ENCODE peak calls at places on chromosomes 7 and 10, in nine cellular contexts. U is spleen; L is neuronal stem cell; N is transverse colon; J is astrocyte; A is left ventricle myocardium inferior; S is colonic mucosa; R is GM23338; Q is CD8-positive, alpha-beta memory T cell. I is an unnamed sample.

GRCh38 chr7:768881-769504 is 41.9 kb upstream of the PRKAR1B start:
- DNase-seq in U (no peak), L (peak; percentile 18), N (no peak), J (no peak), A (peak; percentile 66), S (no peak), R (peak; percentile 77), Q (no peak), I (no peak)

GRCh38 chr7:106757846-106758245 is 96.9 kb upstream of the CCDC71L start:
- DNase-seq in U (no peak), L (no peak), N (peak; percentile 38), J (peak; percentile 39), A (peak; percentile 27), S (peak; percentile 46), R (no peak), Q (no peak), I (peak; percentile 30)

GRCh38 chr10:119653209-119653608 is 2.0 kb downstream of the BAG3 start:
- DNase-seq in U (no peak), L (no peak), N (no peak), J (no peak), A (no peak), S (no peak), R (no peak), Q (peak; percentile 63), I (no peak)

GRCh38 chr10:44306147-44306710 is 78.7 kb downstream of the CXCL12 start:
- DNase-seq in U (no peak), L (no peak), N (no peak), J (peak; percentile 84), A (no peak), S (no peak), R (no peak), Q (no peak), I (no peak)

GRCh38 chr7:158327571-158328180 is 259.9 kb downstream of the PTPRN2 start:
- DNase-seq in U (peak; percentile 40), L (no peak), N (no peak), J (no peak), A (no peak), S (no peak), R (no peak), Q (no peak), I (no peak)

GRCh38 chr7:123209786-123210185 is 10.0 kb upstream of the SLC13A1 start:
- DNase-seq in U (no peak), L (no peak), N (peak; percentile 21), J (peak; percentile 3), A (no peak), S (peak; percentile 40), R (no peak), Q (no peak), I (no peak)

GRCh38 chr10:88759366-88760101 is at the start of gene LIPN:
- DNase-seq in U (peak; percentile 71), L (no peak), N (no peak), J (no peak), A (no peak), S (no peak), R (no peak), Q (no peak), I (no peak)

GRCh38 chr7:88432321-88432720 is 125.6 kb upstream of the STEAP4 start:
- DNase-seq in U (no peak), L (no peak), N (no peak), J (no peak), A (no peak), S (no peak), R (no peak), Q (no peak), I (no peak)

GRCh38 chr7:148521271-148521670 is 69.3 kb upstream of the C7orf33 start:
- DNase-seq in U (no peak), L (no peak), N (no peak), J (no peak), A (no peak), S (no peak), R (no peak), Q (no peak), I (no peak)

GRCh38 chr7:148523550-148523949 is 67.0 kb upstream of the C7orf33 start:
- DNase-seq in U (no peak), L (no peak), N (no peak), J (no peak), A (no peak), S (no peak), R (no peak), Q (no peak), I (no peak)

GRCh38 chr7:148527717-148528168 is 62.8 kb upstream of the C7orf33 start:
- DNase-seq in U (peak; percentile 87), L (peak; percentile 27), N (peak; percentile 88), J (peak; percentile 59), A (peak; percentile 50), S (peak; percentile 85), R (peak; percentile 99), Q (peak; percentile 68), I (peak; percentile 79)

DNA sequence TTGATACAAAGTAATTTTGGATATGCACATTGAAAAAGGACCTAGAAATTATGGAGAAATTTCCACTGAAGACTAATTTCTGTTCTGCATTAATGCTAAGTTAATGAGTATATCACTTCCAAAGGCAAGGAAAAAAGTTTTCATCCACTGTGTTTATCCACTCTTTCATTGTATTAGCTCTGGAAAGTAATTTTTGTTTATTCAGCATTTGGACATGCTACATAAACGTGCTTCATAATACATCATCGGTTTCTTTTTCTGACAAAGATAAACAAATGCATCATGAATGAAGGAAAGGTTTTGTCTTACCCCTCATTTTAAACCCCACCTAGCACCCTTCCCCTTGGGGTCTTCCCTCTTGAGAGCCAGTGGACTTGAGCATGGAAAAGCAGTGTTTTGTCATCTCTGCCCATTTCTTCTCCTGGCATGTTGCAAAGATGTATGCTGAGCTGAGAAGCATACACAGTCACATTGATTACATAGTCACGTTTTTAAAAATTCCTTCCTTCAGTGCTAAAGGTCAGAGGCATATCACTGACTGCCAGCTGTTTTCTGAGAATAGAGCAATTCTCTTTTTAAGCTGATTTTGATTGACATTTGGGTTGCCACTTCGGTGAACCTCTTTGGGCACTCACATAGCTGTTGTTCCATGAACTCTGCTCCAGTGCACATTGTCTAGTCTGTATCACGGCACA is 65.9 kb upstream of the C7orf33 start:
- DNase-seq in U (no peak), L (no peak), N (no peak), J (no peak), A (no peak), S (no peak), R (no peak), Q (no peak), I (no peak)
- H3K27ac ChIP-seq in U (no peak overlapping the region), L (no peak overlapping the region), N (no peak overlapping the region), J (no peak overlapping the region), A (no peak overlapping the region), S (no peak overlapping the region), R (no peak overlapping the region), Q (no peak overlapping the region), I (no peak overlapping the region)

GRCh38 chr10:86958109-86958830 is at the start of gene SNCG:
- DNase-seq in U (peak; percentile 76), L (no peak), N (no peak), J (no peak), A (no peak), S (peak; percentile 19), R (no peak), Q (no peak), I (peak; percentile 25)
- H3K4me1 ChIP-seq in U (peaks cover 70% of the 10 kb centered on the region), L (peaks cover 46% of the 10 kb centered on the region), N (peaks cover 6% of the 10 kb centered on the region), J (peaks cover 20% of the 10 kb centered on the region), A (peaks cover 78% of the 10 kb centered on the region), S (no peaks in the 10 kb centered on the region), R (peaks cover 61% of the 10 kb centered on the region), Q (no peaks in the 10 kb centered on the region), I (peaks cover 57% of the 10 kb centered on the region)

GRCh38 chr10:43267811-43268210 is 946 bp upstream of the RASGEF1A start:
- DNase-seq in U (no peak), L (no peak), N (no peak), J (no peak), A (no peak), S (peak; percentile 7), R (no peak), Q (no peak), I (no peak)
- H3K27me3 ChIP-seq in U (peaks cover 95% of the 10 kb centered on the region), L (peaks cover 40% of the 10 kb centered on the region), N (peaks cover 96% of the 10 kb centered on the region), J (peaks cover 47% of the 10 kb centered on the region), A (peaks cover 95% of the 10 kb centered on the region), S (peaks cover 37% of the 10 kb centered on the region), R (peaks cover 49% of the 10 kb centered on the region), Q (peaks cover 26% of the 10 kb centered on the region), I (no peaks in the 10 kb centered on the region)

GRCh38 chr10:46539596-46540411 is 16.7 kb downstream of the GPRIN2 start:
- DNase-seq in U (peak; percentile 33), L (no peak), N (peak; percentile 15), J (peak; percentile 69), A (no peak), S (no peak), R (no peak), Q (no peak), I (no peak)
- H3K27ac ChIP-seq in U (no peak overlapping the region), L (no peak overlapping the region), N (peak overlapping the region; percentile 68), J (peak overlapping the region; percentile 51), A (no peak overlapping the region), S (peak overlapping the region; percentile 43), R (no peak overlapping the region), Q (no peak overlapping the region), I (no peak overlapping the region)

GRCh38 chr7:131231381-131232220 is 96.1 kb upstream of the MKLN1 start:
- DNase-seq in U (peak; percentile 85), L (no peak), N (peak; percentile 53), J (peak; percentile 18), A (peak; percentile 41), S (peak; percentile 31), R (no peak), Q (peak; percentile 80), I (no peak)

GRCh38 chr7:131234719-131235488 is 92.8 kb upstream of the MKLN1 start:
- DNase-seq in U (no peak), L (no peak), N (no peak), J (no peak), A (no peak), S (no peak), R (no peak), Q (no peak), I (no peak)

GRCh38 chr7:131235489-131236317 is 92.0 kb upstream of the MKLN1 start:
- DNase-seq in U (no peak), L (no peak), N (peak; percentile 19), J (peak; percentile 100), A (no peak), S (no peak), R (no peak), Q (peak; percentile 72), I (no peak)

GRCh38 chr7:131232768-131233167 is 94.9 kb upstream of the MKLN1 start:
- DNase-seq in U (no peak), L (no peak), N (no peak), J (no peak), A (no peak), S (no peak), R (no peak), Q (no peak), I (no peak)

DNA sequence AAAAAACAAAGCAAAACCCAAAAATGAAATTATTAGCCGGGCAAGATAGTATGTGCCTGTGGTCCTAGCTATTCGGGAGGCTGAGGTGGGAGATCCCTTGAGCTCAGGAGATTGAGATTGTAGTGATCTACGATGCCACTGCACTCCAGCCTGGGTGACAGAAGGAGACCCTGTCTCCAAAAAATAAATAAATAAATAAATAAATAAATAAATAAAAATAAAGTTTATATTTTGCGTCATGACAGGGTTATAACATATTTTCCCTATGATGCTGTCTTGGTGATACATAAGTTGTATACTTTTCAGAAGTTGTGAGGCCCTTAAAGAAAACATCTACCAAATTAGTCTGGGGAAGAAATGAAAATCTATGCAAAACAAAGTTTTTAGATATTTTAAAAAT is 94.5 kb upstream of the MKLN1 start:
- DNase-seq in U (no peak), L (no peak), N (no peak), J (no peak), A (no peak), S (no peak), R (no peak), Q (no peak), I (no peak)
- H3K4me1 ChIP-seq in U (peaks cover 36% of the 10 kb centered on the region), L (peaks cover 5% of the 10 kb centered on the region), N (no peaks in the 10 kb centered on the region), J (peaks cover 25% of the 10 kb centered on the region), A (peaks cover 24% of the 10 kb centered on the region), S (no peaks in the 10 kb centered on the region), R (peaks cover 11% of the 10 kb centered on the region), Q (peaks cover 31% of the 10 kb centered on the region), I (no peaks in the 10 kb centered on the region)

I was measured in thyroid gland.